ENCODE peak calls at places on chromosome 15, in six cellular contexts. One of them, this sample, is unnamed.

GRCh38 chr15:25905140-25905539 is 42.0 kb upstream of the ATP10A start:
- DNase-seq in GM12878: no peak
- DNase-seq in A549: peak; percentile 28
- DNase-seq in HCT116: no peak
- DNase-seq in HepG2: no peak
- DNase-seq in K562: no peak
- DNase-seq in this sample: no peak

GRCh38 chr15:57184502-57184901 is 191.8 kb upstream of the CGNL1 start:
- DNase-seq in HCT116: no peak
- DNase-seq in K562: no peak
- DNase-seq in A549: no peak
- DNase-seq in HepG2: no peak
- DNase-seq in GM12878: no peak
- DNase-seq in this sample: no peak

GRCh38 chr15:76150508-76150907 is 90.7 kb downstream of the TMEM266 start:
- DNase-seq in GM12878: no peak
- DNase-seq in K562: no peak
- DNase-seq in HCT116: no peak
- DNase-seq in HepG2: no peak
- DNase-seq in A549: no peak
- DNase-seq in this sample: no peak

GRCh38 chr15:69087581-69087980 is 72.9 kb upstream of the GLCE start:
- DNase-seq in GM12878: no peak
- DNase-seq in HCT116: no peak
- DNase-seq in K562: no peak
- DNase-seq in HepG2: no peak
- DNase-seq in A549: no peak
- DNase-seq in this sample: no peak

GRCh38 chr15:50676799-50677483 is 9.7 kb downstream of the TRPM7 start:
- DNase-seq in HepG2: no peak
- DNase-seq in HCT116: no peak
- DNase-seq in A549: peak; percentile 74
- DNase-seq in GM12878: no peak
- DNase-seq in K562: peak; percentile 63
- DNase-seq in this sample: no peak

GRCh38 chr15:25136119-25136518 is 181.3 kb downstream of the SNRPN start:
- DNase-seq in HCT116: no peak
- DNase-seq in K562: peak; percentile 3
- DNase-seq in A549: peak; percentile 7
- DNase-seq in GM12878: no peak
- DNase-seq in HepG2: peak; percentile 2
- DNase-seq in this sample: peak; percentile 8

GRCh38 chr15:66186049-66186825 is 67.3 kb downstream of the MEGF11 start:
- DNase-seq in A549: no peak
- DNase-seq in HCT116: no peak
- DNase-seq in HepG2: no peak
- DNase-seq in K562: no peak
- DNase-seq in GM12878: no peak
- DNase-seq in this sample: no peak

GRCh38 chr15:33059184-33059583 is 135.3 kb downstream of the FMN1 start:
- DNase-seq in A549: no peak
- DNase-seq in GM12878: no peak
- DNase-seq in HCT116: no peak
- DNase-seq in HepG2: no peak
- DNase-seq in K562: no peak
- DNase-seq in this sample: peak; percentile 7

GRCh38 chr15:86863226-86863915 is 783.7 kb downstream of the AGBL1 start:
- DNase-seq in HCT116: no peak
- DNase-seq in GM12878: no peak
- DNase-seq in K562: no peak
- DNase-seq in A549: no peak
- DNase-seq in HepG2: no peak
- DNase-seq in this sample: no peak

GRCh38 chr15:68561146-68561545 is 17.6 kb upstream of the CORO2B start:
- DNase-seq in HCT116: no peak
- DNase-seq in K562: no peak
- DNase-seq in A549: no peak
- DNase-seq in HepG2: no peak
- DNase-seq in GM12878: no peak
- DNase-seq in this sample: no peak

GRCh38 chr15:57559875-57560274 is 31.8 kb upstream of the MYZAP start:
- DNase-seq in HepG2: peak; percentile 88
- DNase-seq in A549: peak; percentile 69
- DNase-seq in HCT116: peak; percentile 47
- DNase-seq in K562: peak; percentile 70
- DNase-seq in GM12878: no peak
- DNase-seq in this sample: peak; percentile 68

GRCh38 chr15:29871401-29871800 is 49.1 kb upstream of the TJP1 start:
- DNase-seq in HCT116: no peak
- DNase-seq in GM12878: no peak
- DNase-seq in A549: no peak
- DNase-seq in HepG2: no peak
- DNase-seq in K562: no peak
- DNase-seq in this sample: peak; percentile 28

GRCh38 chr15:101207867-101208288 is 44.0 kb downstream of the CHSY1 start:
- DNase-seq in HCT116: no peak
- DNase-seq in HepG2: no peak
- DNase-seq in A549: no peak
- DNase-seq in K562: no peak
- DNase-seq in GM12878: no peak
- DNase-seq in this sample: no peak

GRCh38 chr15:85865070-85865684 is 70.5 kb upstream of the KLHL25 start:
- DNase-seq in K562: peak; percentile 38
- DNase-seq in HepG2: peak; percentile 11
- DNase-seq in HCT116: peak; percentile 19
- DNase-seq in GM12878: no peak
- DNase-seq in A549: peak; percentile 67
- DNase-seq in this sample: peak; percentile 38

GRCh38 chr15:28269097-28269496 is 52.9 kb downstream of the HERC2 start:
- DNase-seq in GM12878: no peak
- DNase-seq in HepG2: no peak
- DNase-seq in HCT116: no peak
- DNase-seq in K562: no peak
- DNase-seq in A549: no peak
- DNase-seq in this sample: peak; percentile 7

GRCh38 chr15:61038387-61038786 is 190.7 kb downstream of the RORA start:
- DNase-seq in GM12878: no peak
- DNase-seq in HCT116: no peak
- DNase-seq in HepG2: no peak
- DNase-seq in K562: peak; percentile 2
- DNase-seq in A549: peak; percentile 12
- DNase-seq in this sample: peak; percentile 85

GRCh38 chr15:67824900-67825879 is at the start of gene SKOR1:
- DNase-seq in HCT116: no peak
- DNase-seq in K562: no peak
- DNase-seq in A549: peak; percentile 46
- DNase-seq in HepG2: no peak
- DNase-seq in GM12878: no peak
- DNase-seq in this sample: no peak

GRCh38 chr15:85838655-85839054 is 43.9 kb upstream of the KLHL25 start:
- DNase-seq in K562: no peak
- DNase-seq in HepG2: no peak
- DNase-seq in A549: no peak
- DNase-seq in GM12878: no peak
- DNase-seq in HCT116: no peak
- DNase-seq in this sample: no peak

GRCh38 chr15:41465822-41466421 is 27.8 kb upstream of the ITPKA start:
- DNase-seq in HCT116: peak; percentile 45
- DNase-seq in HepG2: peak; percentile 50
- DNase-seq in A549: peak; percentile 56
- DNase-seq in GM12878: no peak
- DNase-seq in K562: peak; percentile 69
- DNase-seq in this sample: peak; percentile 75

GRCh38 chr15:33468740-33469139 is 158.0 kb downstream of the RYR3 start:
- DNase-seq in HepG2: no peak
- DNase-seq in GM12878: no peak
- DNase-seq in A549: no peak
- DNase-seq in K562: no peak
- DNase-seq in HCT116: no peak
- DNase-seq in this sample: no peak

GRCh38 chr15:52652286-52652685 is 26.9 kb downstream of the ATOSA start:
- DNase-seq in HepG2: no peak
- DNase-seq in A549: no peak
- DNase-seq in HCT116: no peak
- DNase-seq in GM12878: no peak
- DNase-seq in K562: no peak
- DNase-seq in this sample: no peak

DNA sequence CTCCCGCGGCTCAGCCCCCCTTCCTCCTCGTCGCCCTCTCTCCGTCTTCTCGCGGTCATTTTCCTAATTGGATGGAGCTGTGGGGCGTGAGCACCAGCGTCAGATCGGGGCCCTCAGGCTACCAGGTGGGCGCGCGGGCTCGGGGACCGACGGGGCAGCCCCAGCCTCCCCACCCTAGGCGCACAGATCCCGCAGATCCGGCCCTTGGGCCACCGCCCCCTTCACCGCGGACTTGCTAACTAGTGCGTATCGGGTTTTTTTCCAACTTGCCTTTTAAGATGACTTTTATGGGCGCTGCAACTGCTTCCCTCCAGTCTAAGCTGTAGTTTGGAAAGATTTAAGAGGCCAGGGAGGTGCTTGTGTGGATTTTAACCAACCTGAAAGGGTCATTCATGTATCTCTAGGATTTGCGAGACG is 1.3 kb downstream of the ZNF710 start:
- DNase-seq in A549: peak; percentile 56
- DNase-seq in HepG2: no peak
- DNase-seq in K562: peak; percentile 44
- DNase-seq in HCT116: no peak
- DNase-seq in GM12878: no peak
- DNase-seq in this sample: peak; percentile 44
- H3K4me1 ChIP-seq in A549: peaks cover 66% of the 10 kb centered on the region
- H3K4me1 ChIP-seq in HepG2: peaks cover 81% of the 10 kb centered on the region
- H3K4me1 ChIP-seq in K562: peaks cover 34% of the 10 kb centered on the region
- H3K4me1 ChIP-seq in HCT116: peaks cover 52% of the 10 kb centered on the region
- H3K4me1 ChIP-seq in GM12878: peaks cover 29% of the 10 kb centered on the region
- H3K4me1 ChIP-seq in this sample: peaks cover 52% of the 10 kb centered on the region

GRCh38 chr15:40322531-40323238 is 807 bp upstream of the INAFM2 start:
- DNase-seq in A549: no peak
- DNase-seq in K562: no peak
- DNase-seq in HCT116: no peak
- DNase-seq in HepG2: peak; percentile 53
- DNase-seq in GM12878: no peak
- DNase-seq in this sample: no peak
- TF ChIP-seq MAX in A549: no peak
- TF ChIP-seq MAX in K562: no peak
- TF ChIP-seq MAX in HCT116: no peak
- TF ChIP-seq MAX in HepG2: no peak
- TF ChIP-seq MAX in GM12878: no peak
- TF ChIP-seq MAX in this sample: no peak

GRCh38 chr15:40038267-40038653 is 721 bp downstream of the SRP14 start:
- DNase-seq in HCT116: no peak
- DNase-seq in HepG2: no peak
- DNase-seq in A549: no peak
- DNase-seq in GM12878: no peak
- DNase-seq in K562: peak; percentile 35
- DNase-seq in this sample: peak; percentile 58

GRCh38 chr15:40040293-40040635 is 1.3 kb upstream of the SRP14 start:
- DNase-seq in HCT116: no peak
- DNase-seq in K562: no peak
- DNase-seq in GM12878: no peak
- DNase-seq in HepG2: no peak
- DNase-seq in A549: no peak
- DNase-seq in this sample: no peak

GRCh38 chr15:40042791-40043320 is 3.9 kb upstream of the SRP14 start:
- DNase-seq in A549: no peak
- DNase-seq in HepG2: no peak
- DNase-seq in K562: no peak
- DNase-seq in GM12878: no peak
- DNase-seq in HCT116: no peak
- DNase-seq in this sample: no peak

GRCh38 chr15:40040770-40041169 is 1.8 kb upstream of the SRP14 start:
- DNase-seq in HCT116: no peak
- DNase-seq in GM12878: no peak
- DNase-seq in A549: no peak
- DNase-seq in HepG2: peak; percentile 75
- DNase-seq in K562: no peak
- DNase-seq in this sample: no peak

GRCh38 chr15:40038654-40039543 is at the start of gene SRP14:
- DNase-seq in GM12878: peak; percentile 75
- DNase-seq in A549: peak; percentile 87
- DNase-seq in K562: peak; percentile 97
- DNase-seq in HepG2: peak; percentile 91
- DNase-seq in HCT116: peak; percentile 79
- DNase-seq in this sample: peak; percentile 95
- TF ChIP-seq POLR2A in GM12878: peak; percentile 98
- TF ChIP-seq POLR2A in A549: peak; percentile 87
- TF ChIP-seq POLR2A in K562: peak; percentile 94
- TF ChIP-seq POLR2A in HepG2: peak; percentile 91
- TF ChIP-seq POLR2A in HCT116: peak; percentile 91
- TF ChIP-seq POLR2A in this sample: peak; percentile 96

DNA sequence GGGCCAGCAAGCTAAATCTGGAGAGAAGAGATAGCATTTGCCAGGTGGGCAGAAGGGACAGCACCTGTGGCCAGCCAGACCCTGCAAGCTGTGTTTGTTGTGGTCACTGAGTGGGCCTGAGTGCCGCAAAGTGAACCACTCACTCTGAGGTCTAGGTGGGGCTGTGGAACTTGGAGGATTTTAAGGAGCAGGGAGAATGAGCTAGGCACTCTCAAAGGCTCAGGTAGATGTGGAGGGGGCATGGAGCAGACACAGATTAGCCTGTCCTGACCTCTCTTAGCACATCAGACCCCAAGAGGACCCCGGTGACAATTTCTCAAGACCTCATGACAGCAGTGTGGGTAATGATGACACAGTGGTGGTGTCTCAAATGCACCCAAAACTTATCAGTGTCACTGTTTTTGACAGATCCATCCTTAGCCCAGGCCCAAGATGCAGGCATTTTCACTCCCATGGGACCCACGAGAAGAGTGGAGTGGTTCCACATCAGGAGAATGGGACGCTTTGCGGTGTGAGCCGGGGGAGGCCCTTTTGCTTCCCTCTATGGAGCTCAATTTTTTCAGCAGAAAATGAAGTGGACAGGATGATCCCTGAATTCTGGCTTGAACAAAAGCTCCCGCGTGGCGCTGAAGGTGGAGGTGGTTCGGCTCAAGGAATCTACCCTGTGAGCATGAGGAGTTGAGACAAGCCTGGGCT is 43.8 kb upstream of the TLE3 start:
- DNase-seq in HepG2: no peak
- DNase-seq in A549: no peak
- DNase-seq in GM12878: no peak
- DNase-seq in HCT116: no peak
- DNase-seq in K562: no peak
- DNase-seq in this sample: no peak
- H3K4me1 ChIP-seq in HepG2: peaks cover 23% of the 10 kb centered on the region
- H3K4me1 ChIP-seq in A549: peaks cover 30% of the 10 kb centered on the region
- H3K4me1 ChIP-seq in GM12878: peaks cover 28% of the 10 kb centered on the region
- H3K4me1 ChIP-seq in HCT116: no peaks in the 10 kb centered on the region
- H3K4me1 ChIP-seq in K562: no peaks in the 10 kb centered on the region
- H3K4me1 ChIP-seq in this sample: peaks cover 16% of the 10 kb centered on the region

This sample was measured in endothelial cell of umbilical vein.